ENCODE peak calls at places on chromosomes 3 and 15, in four cellular contexts. X is left colon, E is A172, Q is AG10803. W is an unnamed sample.

GRCh38 chr15:65583701-65584100 is 27.2 kb downstream of the INTS14 start:
- DNase-seq in Q (peak), E (peak), X (no peak), W (peak)

GRCh38 chr3:179425075-179425474 is 26.2 kb downstream of the GNB4 start:
- DNase-seq in E (no peak), Q (no peak), X (no peak), W (no peak)

GRCh38 chr15:45397116-45397665 is 18.8 kb upstream of the GATM start:
- DNase-seq in Q (no peak), E (no peak), X (no peak), W (no peak)

GRCh38 chr15:44836094-44836493 is 99.8 kb downstream of the TRIM69 start:
- DNase-seq in E (peak), Q (no peak), X (no peak), W (no peak)

GRCh38 chr3:32583708-32584107 is 13.1 kb upstream of the DYNC1LI1 start:
- DNase-seq in Q (peak), X (no peak), E (no peak), W (no peak)

GRCh38 chr15:98943609-98944111 is 63.9 kb downstream of the PGPEP1L start:
- DNase-seq in E (no peak), X (peak), Q (peak), W (peak)

GRCh38 chr3:171168086-171168485 is 141.6 kb upstream of the SLC2A2 start:
- DNase-seq in E (peak), X (no peak), Q (peak), W (peak)

GRCh38 chr3:37168896-37169295 is 5.5 kb downstream of the LRRFIP2 start:
- DNase-seq in X (no peak), Q (no peak), E (no peak), W (no peak)

GRCh38 chr15:33963831-33964664 is 4.2 kb upstream of the CHRM5 start:
- DNase-seq in Q (peak), X (no peak), E (peak), W (peak)

GRCh38 chr15:44370830-44371229 is 56.6 kb upstream of the CTDSPL2 start:
- DNase-seq in Q (no peak), X (no peak), E (no peak), W (no peak)

GRCh38 chr15:98001663-98002194 is 41.2 kb downstream of the ARRDC4 start:
- DNase-seq in X (no peak), E (no peak), Q (no peak), W (no peak)

GRCh38 chr3:29128004-29128403 is 152.9 kb upstream of the RBMS3 start:
- DNase-seq in E (no peak), X (no peak), Q (no peak), W (peak)

GRCh38 chr15:40307421-40308165 is at the start of gene PLCB2:
- DNase-seq in X (peak), E (no peak), Q (no peak), W (no peak)